ENCODE peak calls at places on chromosomes 7 and 10, in five cellular contexts. One of them, this sample, is unnamed. For H3K4me1 and H3K9me3, the result is how much of the 10 kb centered on the place peaks cover.

GRCh38 chr7:98434087-98434486 is 33.2 kb upstream of the BAIAP2L1 start:
- DNase-seq in HepG2: no peak
- DNase-seq in DND-41: no peak
- DNase-seq in fibroblast of lung: no peak
- DNase-seq in tibial artery: no peak
- DNase-seq in this sample: no peak

GRCh38 chr7:34220501-34220900 is 315.2 kb downstream of the BMPER start:
- DNase-seq in DND-41: no peak
- DNase-seq in fibroblast of lung: no peak
- DNase-seq in tibial artery: no peak
- DNase-seq in HepG2: no peak
- DNase-seq in this sample: no peak

GRCh38 chr7:3128857-3129256 is 85.2 kb upstream of the CARD11 start:
- DNase-seq in DND-41: no peak
- DNase-seq in tibial artery: no peak
- DNase-seq in HepG2: no peak
- DNase-seq in fibroblast of lung: no peak
- DNase-seq in this sample: no peak

GRCh38 chr10:114648368-114648767 is 9.7 kb downstream of the ABLIM1 start:
- DNase-seq in tibial artery: no peak
- DNase-seq in DND-41: no peak
- DNase-seq in HepG2: peak
- DNase-seq in fibroblast of lung: peak
- DNase-seq in this sample: no peak

GRCh38 chr10:43461950-43462349 is 25.0 kb downstream of the ZNF487 start:
- DNase-seq in tibial artery: no peak
- DNase-seq in DND-41: peak
- DNase-seq in HepG2: peak
- DNase-seq in fibroblast of lung: peak
- DNase-seq in this sample: peak

GRCh38 chr10:52864459-52865106 is 92.0 kb upstream of the MBL2 start:
- DNase-seq in HepG2: peak
- DNase-seq in DND-41: no peak
- DNase-seq in tibial artery: no peak
- DNase-seq in fibroblast of lung: peak
- DNase-seq in this sample: no peak

GRCh38 chr7:132065193-132065972 is 509.0 kb upstream of the PODXL start:
- DNase-seq in fibroblast of lung: peak
- DNase-seq in DND-41: no peak
- DNase-seq in tibial artery: peak
- DNase-seq in HepG2: no peak
- DNase-seq in this sample: no peak

GRCh38 chr7:73482746-73483145 is 39.3 kb downstream of the BAZ1B start:
- DNase-seq in DND-41: no peak
- DNase-seq in HepG2: no peak
- DNase-seq in fibroblast of lung: no peak
- DNase-seq in tibial artery: no peak
- DNase-seq in this sample: no peak

GRCh38 chr10:12898271-12898670 is 103.2 kb downstream of the CCDC3 start:
- DNase-seq in fibroblast of lung: no peak
- DNase-seq in HepG2: no peak
- DNase-seq in DND-41: no peak
- DNase-seq in tibial artery: no peak
- DNase-seq in this sample: no peak

GRCh38 chr10:91924212-91925021 is 847 bp downstream of the BTAF1 start:
- DNase-seq in tibial artery: no peak
- DNase-seq in DND-41: no peak
- DNase-seq in fibroblast of lung: peak
- DNase-seq in HepG2: no peak
- DNase-seq in this sample: no peak

GRCh38 chr10:51683031-51683830 is 16.2 kb downstream of the CSTF2T start:
- DNase-seq in fibroblast of lung: peak
- DNase-seq in tibial artery: no peak
- DNase-seq in DND-41: no peak
- DNase-seq in HepG2: no peak
- DNase-seq in this sample: no peak

GRCh38 chr7:498678-499641 is 20.7 kb downstream of the PDGFA start:
- DNase-seq in HepG2: no peak
- DNase-seq in tibial artery: peak
- DNase-seq in fibroblast of lung: no peak
- DNase-seq in DND-41: no peak
- DNase-seq in this sample: peak

GRCh38 chr10:20634841-20635240 is 262.3 kb downstream of the NEBL start:
- DNase-seq in fibroblast of lung: peak
- DNase-seq in tibial artery: no peak
- DNase-seq in DND-41: no peak
- DNase-seq in HepG2: no peak
- DNase-seq in this sample: no peak

GRCh38 chr7:2934211-2934731 is 90.2 kb upstream of the GNA12 start:
- DNase-seq in DND-41: no peak
- DNase-seq in tibial artery: peak
- DNase-seq in HepG2: no peak
- DNase-seq in fibroblast of lung: peak
- DNase-seq in this sample: no peak

GRCh38 chr7:123622660-123623386 is 21.2 kb downstream of the ASB15 start:
- DNase-seq in fibroblast of lung: no peak
- DNase-seq in DND-41: no peak
- DNase-seq in tibial artery: no peak
- DNase-seq in HepG2: peak
- DNase-seq in this sample: peak

GRCh38 chr10:86334515-86335085 is 32.0 kb downstream of the GRID1 start:
- DNase-seq in HepG2: no peak
- DNase-seq in tibial artery: no peak
- DNase-seq in DND-41: no peak
- DNase-seq in fibroblast of lung: no peak
- DNase-seq in this sample: no peak

GRCh38 chr10:86648706-86649426 is 5.5 kb upstream of the OPN4 start:
- DNase-seq in fibroblast of lung: peak
- DNase-seq in tibial artery: peak
- DNase-seq in HepG2: no peak
- DNase-seq in DND-41: no peak
- DNase-seq in this sample: peak

GRCh38 chr7:143892527-143893300 is 9.3 kb downstream of the TCAF1 start:
- DNase-seq in DND-41: no peak
- DNase-seq in HepG2: peak
- DNase-seq in tibial artery: no peak
- DNase-seq in fibroblast of lung: peak
- DNase-seq in this sample: no peak
- TF ChIP-seq CTCF in DND-41: peak
- TF ChIP-seq CTCF in HepG2: peak
- TF ChIP-seq CTCF in tibial artery: no peak
- TF ChIP-seq CTCF in fibroblast of lung: peak
- TF ChIP-seq CTCF in this sample: no peak

DNA sequence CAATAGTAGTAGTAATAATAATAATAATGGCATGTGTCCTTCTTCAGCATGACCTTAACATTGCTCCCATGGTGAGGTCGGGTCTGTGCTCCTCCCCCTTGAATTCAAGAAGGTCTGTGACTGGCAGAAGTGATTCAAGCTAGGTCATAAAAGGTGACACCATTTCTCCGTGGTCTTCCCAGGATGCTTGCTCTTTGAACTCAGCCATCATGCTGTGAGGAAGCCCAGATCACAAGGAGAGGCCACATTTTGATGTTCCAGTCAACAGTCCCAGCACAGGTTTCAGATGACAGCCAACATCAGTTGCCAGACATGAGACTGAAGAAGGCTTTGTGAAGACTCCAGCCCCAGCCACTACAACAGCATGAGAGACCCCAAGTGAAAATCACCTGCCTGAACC is 83.9 kb downstream of the SEPTIN14 start:
- DNase-seq in DND-41: no peak
- DNase-seq in HepG2: no peak
- DNase-seq in tibial artery: no peak
- DNase-seq in fibroblast of lung: no peak
- DNase-seq in this sample: no peak
- H3K4me1 ChIP-seq in DND-41: under half
- H3K4me1 ChIP-seq in HepG2: under half
- H3K4me1 ChIP-seq in tibial artery: under half
- H3K4me1 ChIP-seq in fibroblast of lung: under half
- H3K4me1 ChIP-seq in this sample: under half

DNA sequence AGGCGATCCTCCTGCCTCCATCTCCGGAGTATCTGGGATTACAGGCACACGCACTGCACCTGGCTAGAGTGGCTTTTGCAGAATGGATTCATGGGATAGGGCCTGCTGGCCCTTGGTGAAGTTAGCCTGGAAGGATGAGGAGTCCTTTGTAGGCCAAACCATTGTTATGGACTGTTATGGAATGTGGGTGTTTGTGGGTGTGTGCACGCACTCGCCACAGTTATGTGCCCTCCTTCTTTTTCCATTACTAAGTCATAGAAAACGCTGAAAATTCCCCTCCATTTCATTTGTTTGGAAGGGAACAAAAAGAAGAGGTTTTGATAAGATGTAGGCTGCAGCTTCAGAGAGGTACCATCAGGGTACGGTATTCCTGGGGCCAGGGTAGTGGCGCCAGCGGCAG is 15.0 kb downstream of the ZNF862 start:
- DNase-seq in DND-41: no peak
- DNase-seq in tibial artery: no peak
- DNase-seq in HepG2: no peak
- DNase-seq in fibroblast of lung: peak
- DNase-seq in this sample: no peak
- H3K9me3 ChIP-seq in DND-41: under half
- H3K9me3 ChIP-seq in tibial artery: under half
- H3K9me3 ChIP-seq in HepG2: under half
- H3K9me3 ChIP-seq in fibroblast of lung: under half
- H3K9me3 ChIP-seq in this sample: under half

DNA sequence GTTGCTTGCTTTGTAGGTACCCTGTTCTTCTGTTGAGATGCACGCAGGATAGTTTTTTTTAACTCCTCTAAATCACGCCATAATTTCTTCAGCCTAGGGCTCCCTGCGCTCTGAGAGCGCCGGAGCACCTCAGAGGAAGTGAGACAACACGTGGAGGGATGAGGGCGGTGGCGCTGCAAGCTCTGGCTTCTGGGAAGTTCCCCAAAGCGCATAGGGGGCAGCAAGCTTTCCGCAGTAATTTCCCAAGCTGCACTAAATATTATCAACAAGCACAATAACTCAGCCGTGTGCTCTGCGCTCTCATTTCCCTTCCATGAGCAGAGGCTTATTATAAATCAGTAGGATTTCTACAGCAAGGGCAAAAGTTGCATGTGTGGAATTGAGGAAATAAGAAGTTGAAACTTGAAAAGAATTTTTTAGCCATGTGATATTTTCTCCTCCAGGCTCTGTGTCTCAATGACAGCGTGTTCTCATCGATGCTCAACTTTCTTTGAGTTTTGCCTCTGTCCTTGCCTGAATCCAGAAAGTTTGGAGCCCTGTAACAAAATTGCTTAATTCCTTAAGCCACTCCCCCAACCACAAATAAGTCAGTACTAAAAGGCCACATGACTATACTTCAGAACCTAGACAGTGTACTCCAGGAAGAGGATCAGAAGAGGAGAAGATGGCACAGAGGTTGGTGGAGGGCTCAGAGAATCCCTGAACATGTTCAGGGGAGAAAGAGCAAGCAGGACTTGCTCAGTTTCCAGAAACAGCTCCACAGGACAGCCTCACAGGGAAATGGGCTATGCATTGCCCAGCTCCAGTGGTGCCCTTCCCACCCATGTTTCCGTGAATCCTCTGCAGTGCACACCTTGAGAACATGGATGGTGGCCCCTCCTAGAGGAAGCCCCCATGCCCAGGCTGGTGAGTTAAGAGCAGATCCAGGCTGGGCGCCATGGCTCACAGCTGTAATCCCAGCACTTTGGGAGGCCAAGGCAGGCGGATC is 221.5 kb upstream of the GHITM start:
- DNase-seq in DND-41: no peak
- DNase-seq in fibroblast of lung: no peak
- DNase-seq in HepG2: peak
- DNase-seq in tibial artery: no peak
- DNase-seq in this sample: peak
- TF ChIP-seq CTCF in DND-41: peak
- TF ChIP-seq CTCF in fibroblast of lung: no peak
- TF ChIP-seq CTCF in HepG2: peak
- TF ChIP-seq CTCF in tibial artery: no peak
- TF ChIP-seq CTCF in this sample: no peak

DNA sequence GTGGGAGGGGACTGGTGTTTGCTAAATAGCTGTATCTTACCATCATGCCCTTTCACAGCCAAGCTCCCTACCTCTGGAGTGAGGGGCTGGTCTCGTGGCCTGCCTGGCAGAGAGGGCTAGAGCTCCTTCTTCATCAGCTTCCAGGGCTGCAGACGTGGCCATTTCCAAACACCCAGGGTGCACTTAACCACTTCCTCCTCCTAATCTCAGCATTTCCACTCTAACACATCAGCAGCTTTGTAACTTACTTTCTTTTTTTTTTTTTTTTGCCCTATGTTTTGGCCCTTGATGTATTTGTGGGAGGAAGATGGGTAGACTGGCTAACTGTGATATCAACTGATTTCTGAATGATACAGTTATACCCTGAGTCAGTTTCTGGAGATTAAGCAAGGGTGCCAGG is 27.4 kb downstream of the LRRC4 start:
- DNase-seq in HepG2: no peak
- DNase-seq in tibial artery: no peak
- DNase-seq in DND-41: peak
- DNase-seq in fibroblast of lung: no peak
- DNase-seq in this sample: no peak
- H3K4me1 ChIP-seq in HepG2: half or more
- H3K4me1 ChIP-seq in tibial artery: under half
- H3K4me1 ChIP-seq in DND-41: under half
- H3K4me1 ChIP-seq in fibroblast of lung: under half
- H3K4me1 ChIP-seq in this sample: under half

DNA sequence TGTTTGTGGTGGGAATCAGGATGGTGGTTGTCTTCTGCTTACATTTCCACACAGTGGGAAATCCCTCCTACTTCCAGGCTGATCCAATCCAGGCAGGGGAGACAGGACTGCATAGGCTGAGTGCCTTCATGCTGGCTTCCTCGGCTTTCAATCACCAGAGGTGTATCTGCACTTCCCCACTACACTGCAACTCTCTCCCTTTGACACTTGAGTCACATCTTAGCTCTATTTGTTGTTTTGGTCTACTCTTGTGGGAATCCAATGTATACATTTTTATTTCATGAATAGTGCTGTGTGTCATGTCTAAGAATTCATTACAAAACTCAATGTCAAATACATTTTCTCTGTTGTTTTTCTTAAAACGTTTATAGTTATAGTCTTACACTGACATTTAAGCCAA is 735.6 kb downstream of the XPNPEP1 start:
- DNase-seq in tibial artery: no peak
- DNase-seq in DND-41: no peak
- DNase-seq in fibroblast of lung: peak
- DNase-seq in HepG2: no peak
- DNase-seq in this sample: no peak
- H3K9me3 ChIP-seq in tibial artery: under half
- H3K9me3 ChIP-seq in DND-41: under half
- H3K9me3 ChIP-seq in fibroblast of lung: under half
- H3K9me3 ChIP-seq in HepG2: half or more
- H3K9me3 ChIP-seq in this sample: under half

DNA sequence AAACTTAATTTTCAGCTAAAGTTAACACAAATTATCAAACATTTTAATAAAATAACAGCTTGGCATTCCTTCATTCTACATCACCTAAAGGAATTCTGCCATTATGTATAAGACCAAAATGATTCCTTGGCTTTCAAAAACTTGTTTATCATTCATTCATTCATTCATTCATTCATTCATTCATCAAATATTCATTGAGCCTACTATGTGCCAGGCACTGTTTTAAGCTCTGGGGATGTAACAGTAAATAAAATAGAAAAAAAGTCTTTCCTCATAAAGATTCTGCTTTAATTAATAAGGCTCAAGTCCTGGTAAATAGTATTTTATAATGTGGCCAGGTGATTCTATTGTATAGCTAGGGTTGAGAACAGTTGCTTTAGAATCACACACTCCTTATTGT is 127.9 kb downstream of the GPR85 start:
- DNase-seq in HepG2: no peak
- DNase-seq in DND-41: no peak
- DNase-seq in tibial artery: no peak
- DNase-seq in fibroblast of lung: no peak
- DNase-seq in this sample: no peak
- TF ChIP-seq CTCF in HepG2: no peak
- TF ChIP-seq CTCF in DND-41: no peak
- TF ChIP-seq CTCF in tibial artery: no peak
- TF ChIP-seq CTCF in fibroblast of lung: no peak
- TF ChIP-seq CTCF in this sample: no peak